ENCODE peak calls at places on chromosomes 12 and 14, in nine cellular contexts. V is GM12878; P is lower lobe of right lung; L is neural progenitor cell; F is SK-N-SH; K is pancreas; R is aorta; J is naive thymus-derived CD4-positive, alpha-beta T cell; H is keratinocyte. E is an unnamed sample. For H3K27me3, the result is how much of the 10 kb centered on the place peaks cover.

GRCh38 chr12:6328045-6328779 is 13.7 kb downstream of the TNFRSF1A start:
- DNase-seq in V (no peak), P (no peak), L (no peak), F (no peak), K (no peak), R (no peak), J (no peak), H (no peak), E (no peak)

GRCh38 chr12:114938487-114939210 is 254.7 kb upstream of the TBX3 start:
- DNase-seq in V (no peak), P (no peak), L (peak), F (no peak), K (no peak), R (no peak), J (no peak), H (no peak), E (no peak)

GRCh38 chr12:69502342-69503081 is 32.3 kb downstream of the FRS2 start:
- DNase-seq in V (no peak), P (no peak), L (no peak), F (no peak), K (no peak), R (no peak), J (no peak), H (peak), E (no peak)

GRCh38 chr14:36493761-36494160 is 26.3 kb downstream of the NKX2-1 start:
- DNase-seq in V (no peak), P (no peak), L (peak), F (no peak), K (no peak), R (no peak), J (no peak), H (no peak), E (no peak)

GRCh38 chr12:51972849-51973273 is 21.4 kb downstream of the ACVR1B start:
- DNase-seq in V (no peak), P (peak), L (no peak), F (no peak), K (no peak), R (no peak), J (peak), H (no peak), E (peak)

GRCh38 chr14:96267336-96267735 is 11.3 kb downstream of the BDKRB1 start:
- DNase-seq in V (no peak), P (no peak), L (no peak), F (peak), K (peak), R (no peak), J (no peak), H (peak), E (no peak)

GRCh38 chr12:114692558-114693531 is 8.9 kb upstream of the TBX3 start:
- DNase-seq in V (no peak), P (no peak), L (peak), F (peak), K (no peak), R (no peak), J (no peak), H (no peak), E (no peak)

GRCh38 chr14:26870096-26870495 is 272.3 kb upstream of the NOVA1 start:
- DNase-seq in V (no peak), P (no peak), L (no peak), F (no peak), K (no peak), R (no peak), J (no peak), H (no peak), E (no peak)

GRCh38 chr12:120438495-120439198 is 734 bp downstream of the COX6A1 start:
- DNase-seq in V (no peak), P (no peak), L (no peak), F (no peak), K (no peak), R (no peak), J (no peak), H (no peak), E (no peak)

GRCh38 chr14:92863281-92863680 is 59.7 kb upstream of the CHGA start:
- DNase-seq in V (no peak), P (no peak), L (no peak), F (no peak), K (no peak), R (no peak), J (no peak), H (no peak), E (no peak)

GRCh38 chr12:69834147-69834546 is 9.1 kb downstream of the MYRFL start:
- DNase-seq in V (no peak), P (no peak), L (no peak), F (no peak), K (no peak), R (no peak), J (no peak), H (no peak), E (no peak)

GRCh38 chr14:105137481-105138020 is 31.0 kb downstream of the JAG2 start:
- DNase-seq in V (no peak), P (no peak), L (no peak), F (no peak), K (no peak), R (peak), J (no peak), H (no peak), E (no peak)

GRCh38 chr12:122020795-122021192 is 890 bp upstream of the BCL7A start:
- DNase-seq in V (no peak), P (no peak), L (no peak), F (no peak), K (no peak), R (no peak), J (no peak), H (no peak), E (no peak)

GRCh38 chr14:95577067-95577800 is 42.4 kb downstream of the GLRX5 start:
- DNase-seq in V (peak), P (no peak), L (no peak), F (no peak), K (no peak), R (no peak), J (no peak), H (no peak), E (no peak)

GRCh38 chr14:75011356-75012097 is 8.8 kb downstream of the EIF2B2 start:
- DNase-seq in V (no peak), P (no peak), L (no peak), F (no peak), K (no peak), R (no peak), J (no peak), H (no peak), E (no peak)

GRCh38 chr12:98073610-98074009 is 441.8 kb upstream of the TMPO start:
- DNase-seq in V (no peak), P (no peak), L (no peak), F (no peak), K (no peak), R (no peak), J (no peak), H (no peak), E (no peak)

GRCh38 chr12:98074286-98074685 is 441.1 kb upstream of the TMPO start:
- DNase-seq in V (no peak), P (no peak), L (no peak), F (no peak), K (no peak), R (no peak), J (no peak), H (no peak), E (no peak)
- H3K27me3 ChIP-seq in V (under half), P (under half), L (under half), F (under half), K (under half), R (under half), J (under half), H (under half), E (under half)

GRCh38 chr12:4915752-4916151 is 6.0 kb downstream of the KCNA1 start:
- DNase-seq in V (no peak), P (no peak), L (no peak), F (no peak), K (no peak), R (no peak), J (no peak), H (no peak), E (no peak)
- H3K27me3 ChIP-seq in V (under half), P (under half), L (under half), F (half or more), K (under half), R (under half), J (under half), H (under half), E (under half)

GRCh38 chr12:131487379-131488129 is 223.3 kb upstream of the SFSWAP start:
- DNase-seq in V (no peak), P (no peak), L (no peak), F (no peak), K (no peak), R (no peak), J (no peak), H (no peak), E (no peak)
- H3K27me3 ChIP-seq in V (under half), P (under half), L (under half), F (under half), K (under half), R (under half), J (under half), H (under half), E (under half)

DNA sequence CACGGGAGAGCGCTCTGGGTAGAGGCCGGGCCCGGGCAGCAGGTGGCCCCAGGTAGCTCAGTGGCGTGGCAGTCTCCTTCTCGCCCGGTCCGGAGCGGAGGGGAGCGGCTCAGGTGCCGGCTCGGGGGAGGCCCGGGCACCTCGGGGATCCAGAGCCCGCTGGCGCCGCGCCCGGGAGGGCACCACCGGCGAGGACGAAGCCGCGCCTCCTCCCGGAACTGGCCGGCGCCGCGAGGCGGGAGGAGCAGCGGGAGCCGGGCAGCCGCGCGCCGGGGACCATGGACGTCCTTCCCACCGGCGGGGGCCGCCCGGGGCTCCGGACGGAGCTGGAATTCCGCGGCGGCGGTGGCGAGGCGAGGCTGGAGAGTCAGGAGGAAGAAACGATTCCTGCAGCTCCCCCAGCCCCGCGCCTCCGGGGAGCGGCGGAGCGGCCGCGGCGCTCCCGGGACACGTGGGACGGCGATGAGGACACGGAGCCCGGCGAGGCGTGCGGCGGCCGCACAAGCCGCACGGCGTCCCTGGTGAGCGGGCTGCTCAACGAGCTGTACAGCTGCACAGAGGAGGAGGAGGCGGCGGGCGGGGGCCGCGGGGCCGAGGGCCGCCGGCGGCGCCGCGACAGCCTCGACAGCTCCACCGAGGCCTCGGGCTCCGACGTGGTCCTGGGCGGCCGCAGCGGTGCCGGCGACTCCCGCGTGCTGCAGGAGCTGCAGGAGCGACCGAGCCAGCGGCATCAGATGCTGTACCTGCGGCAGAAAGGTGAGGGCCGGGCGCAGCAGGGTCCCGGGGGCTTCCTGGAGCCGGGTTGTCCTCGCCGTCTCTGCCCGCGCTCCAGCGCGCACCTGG is 21.5 kb upstream of the GNS start:
- DNase-seq in V (no peak), P (peak), L (peak), F (peak), K (peak), R (peak), J (peak), H (no peak), E (no peak)
- H3K27me3 ChIP-seq in V (under half), P (under half), L (half or more), F (half or more), K (under half), R (under half), J (under half), H (under half), E (under half)